ENCODE peak calls at places on chromosome 3, in five cellular contexts. M, D, Z, W and B are unnamed samples.

GRCh38 chr3:73546961-73547360 is 77.8 kb downstream of the PDZRN3 start:
- DNase-seq in M (peak; percentile 96), D (no peak), Z (no peak), W (no peak), B (no peak)

GRCh38 chr3:21515417-21515816 is 235.6 kb downstream of the ZNF385D start:
- DNase-seq in M (no peak), D (no peak), Z (no peak), W (no peak), B (no peak)

GRCh38 chr3:22836131-22836530 is 367.0 kb upstream of the UBE2E2 start:
- DNase-seq in M (no peak), D (no peak), Z (no peak), W (no peak), B (peak; percentile 81)

GRCh38 chr3:10284496-10284895 is 8.3 kb downstream of the GHRL start:
- DNase-seq in M (no peak), D (no peak), Z (no peak), W (no peak), B (no peak)

GRCh38 chr3:189349772-189350171 is 178.0 kb downstream of the TPRG1 start:
- DNase-seq in M (no peak), D (no peak), Z (no peak), W (no peak), B (no peak)

GRCh38 chr3:52351762-52352055 is 35.6 kb downstream of the DNAH1 start:
- DNase-seq in M (no peak), D (no peak), Z (no peak), W (no peak), B (no peak)

GRCh38 chr3:59797533-59797932 is 747.7 kb upstream of the CFAP20DC start:
- DNase-seq in M (no peak), D (no peak), Z (no peak), W (no peak), B (no peak)

GRCh38 chr3:150319900-150320299 is 88.2 kb upstream of the TSC22D2 start:
- DNase-seq in M (peak; percentile 96), D (no peak), Z (no peak), W (no peak), B (no peak)

GRCh38 chr3:194339356-194339755 is 11.8 kb downstream of the CPN2 start:
- DNase-seq in M (no peak), D (no peak), Z (no peak), W (no peak), B (no peak)

GRCh38 chr3:35648347-35648746 is 9.0 kb downstream of the ARPP21 start:
- DNase-seq in M (peak; percentile 1), D (no peak), Z (no peak), W (no peak), B (no peak)

GRCh38 chr3:13280122-13280790 is 139.9 kb downstream of the NUP210 start:
- DNase-seq in M (no peak), D (no peak), Z (no peak), W (no peak), B (no peak)

GRCh38 chr3:13282986-13283876 is 136.9 kb downstream of the NUP210 start:
- DNase-seq in M (no peak), D (no peak), Z (peak; percentile 25), W (no peak), B (no peak)

GRCh38 chr3:13282528-13282985 is 137.6 kb downstream of the NUP210 start:
- DNase-seq in M (no peak), D (no peak), Z (no peak), W (no peak), B (no peak)

GRCh38 chr3:13280856-13281656 is 139.1 kb downstream of the NUP210 start:
- DNase-seq in M (no peak), D (no peak), Z (no peak), W (no peak), B (no peak)

DNA sequence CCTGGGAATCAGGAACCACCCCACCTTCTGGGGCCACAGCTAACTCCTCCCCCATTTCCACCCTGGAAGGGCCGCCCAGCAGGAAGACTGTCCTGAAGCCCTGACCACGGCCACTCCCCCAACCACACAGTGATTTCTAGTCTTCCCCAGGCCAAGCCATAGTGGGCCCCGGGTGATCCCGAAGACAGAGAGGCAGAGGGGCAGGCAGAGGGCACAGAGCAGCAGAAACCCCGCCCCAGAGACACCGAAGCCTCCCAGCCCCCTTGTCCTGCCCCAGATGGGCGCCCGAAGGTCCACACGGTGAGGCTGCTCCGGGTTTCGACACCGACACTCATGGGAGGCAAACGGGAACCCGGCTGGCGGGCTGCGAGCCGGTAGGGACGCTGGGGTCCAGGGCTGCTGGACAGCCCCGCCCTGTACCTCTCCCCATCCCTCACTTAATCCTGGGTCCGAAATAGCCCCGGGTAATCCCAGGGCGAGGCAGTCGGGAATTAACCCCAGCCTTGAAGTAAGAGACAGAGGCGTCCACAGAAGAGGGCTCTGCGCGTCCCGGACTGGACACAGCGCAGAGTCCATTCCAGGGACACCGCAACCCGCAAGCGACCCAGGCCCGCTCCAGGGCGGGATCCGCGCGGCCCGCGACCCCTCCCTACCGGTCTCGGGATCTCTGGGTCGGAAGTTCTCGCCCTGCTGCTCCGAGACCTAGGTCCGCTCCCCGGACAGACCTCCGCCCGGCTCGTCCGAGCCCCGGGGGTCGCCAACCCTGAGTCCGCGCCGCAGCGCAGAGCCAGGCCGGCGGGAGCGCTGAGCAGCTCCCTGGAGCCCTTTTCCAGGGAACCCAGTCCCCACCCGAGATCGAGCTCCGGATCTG is 138.2 kb downstream of the NUP210 start:
- DNase-seq in M (no peak), D (peak; percentile 79), Z (peak; percentile 60), W (no peak), B (peak; percentile 49)
- H3K27me3 ChIP-seq in M (peaks cover 64% of the 10 kb centered on the region), D (peaks cover 9% of the 10 kb centered on the region), Z (no peaks in the 10 kb centered on the region), W (peaks cover 2% of the 10 kb centered on the region), B (peaks cover 6% of the 10 kb centered on the region)

DNA sequence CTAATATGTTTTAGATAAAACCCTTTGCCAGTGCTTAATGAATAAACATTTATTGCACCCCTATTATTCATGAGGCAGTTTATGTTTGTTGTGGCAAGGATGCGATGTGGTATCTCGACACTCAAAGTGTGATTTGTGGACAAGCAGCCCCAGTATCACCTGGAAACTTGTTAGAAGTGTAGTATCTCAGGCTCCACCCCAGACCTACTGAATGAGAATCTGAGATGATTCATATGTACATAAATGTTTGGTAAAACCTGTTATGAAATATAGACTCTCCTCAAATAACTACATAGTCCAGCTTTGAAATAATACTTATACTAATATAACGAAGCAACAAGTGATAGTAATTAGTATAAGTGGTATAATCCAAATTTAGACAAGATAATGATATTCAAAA is 914.8 kb downstream of the TUSC7 start:
- DNase-seq in M (no peak), D (no peak), Z (no peak), W (no peak), B (no peak)
- H3K4me1 ChIP-seq in M (peaks cover 10% of the 10 kb centered on the region), D (no peaks in the 10 kb centered on the region), Z (no peaks in the 10 kb centered on the region), W (peaks cover 2% of the 10 kb centered on the region), B (peaks cover 2% of the 10 kb centered on the region)

GRCh38 chr3:197949767-197950660 is at the start of gene RPL35A:
- DNase-seq in M (peak; percentile 93), D (peak; percentile 90), Z (peak; percentile 94), W (peak; percentile 86), B (peak; percentile 84)

GRCh38 chr3:197952440-197952839 is 2.5 kb downstream of the RPL35A start:
- DNase-seq in M (no peak), D (no peak), Z (no peak), W (no peak), B (no peak)

GRCh38 chr3:197951392-197951990 is 1.5 kb downstream of the RPL35A start:
- DNase-seq in M (no peak), D (no peak), Z (no peak), W (no peak), B (no peak)

GRCh38 chr3:197949191-197949766 is 711 bp upstream of the RPL35A start:
- DNase-seq in M (no peak), D (no peak), Z (no peak), W (no peak), B (no peak)

DNA sequence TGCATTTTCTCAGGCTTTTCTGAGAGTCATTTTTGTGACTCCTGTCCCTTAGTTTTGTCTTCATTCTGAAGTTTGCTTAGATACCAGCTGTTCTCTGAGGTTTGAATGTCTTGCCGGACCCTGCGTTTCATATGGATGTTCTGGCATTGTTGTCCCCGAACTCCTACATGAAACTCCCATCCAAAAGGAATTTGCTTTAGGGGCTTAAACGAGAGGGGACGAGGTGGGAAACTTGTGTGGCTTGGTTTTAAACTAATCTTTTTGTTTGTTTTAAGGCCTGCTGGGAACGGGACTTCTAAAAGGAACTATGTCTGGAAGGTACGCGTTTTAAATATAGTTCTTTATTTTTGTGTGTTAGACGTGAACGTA is 655 bp downstream of the RPL35A start:
- DNase-seq in M (no peak), D (no peak), Z (no peak), W (no peak), B (no peak)
- H3K36me3 ChIP-seq in M (peaks cover 34% of the 10 kb centered on the region), D (peaks cover 47% of the 10 kb centered on the region), Z (peaks cover 44% of the 10 kb centered on the region), W (no peaks in the 10 kb centered on the region), B (peaks cover 16% of the 10 kb centered on the region)

GRCh38 chr3:46615050-46615449 is 2.7 kb downstream of the FAM240A start:
- DNase-seq in M (no peak), D (no peak), Z (no peak), W (no peak), B (no peak)
- H3K27me3 ChIP-seq in M (peaks cover 36% of the 10 kb centered on the region), D (no peaks in the 10 kb centered on the region), Z (no peaks in the 10 kb centered on the region), W (no peaks in the 10 kb centered on the region), B (no peaks in the 10 kb centered on the region)

DNA sequence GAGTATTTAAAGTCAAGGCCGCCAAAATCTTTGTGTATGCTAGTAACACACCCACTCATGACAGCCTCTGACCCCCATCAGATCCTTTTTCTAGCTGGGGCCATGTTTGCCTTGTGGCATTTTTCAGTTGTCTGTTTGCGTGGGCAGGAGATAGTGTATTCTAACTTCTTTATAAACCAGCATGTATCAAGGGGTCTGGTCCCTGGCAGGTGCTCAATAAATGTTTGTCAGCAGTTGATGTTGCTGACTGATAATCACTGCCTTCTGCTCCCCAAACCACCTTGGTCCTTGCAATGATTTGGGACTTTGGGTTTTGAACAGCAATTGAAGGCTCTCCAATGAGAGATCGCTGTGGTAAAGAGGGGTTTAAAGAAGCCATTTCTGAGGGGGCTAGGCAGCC is 19.2 kb downstream of the RARB start:
- DNase-seq in M (no peak), D (no peak), Z (no peak), W (no peak), B (no peak)
- H3K4me1 ChIP-seq in M (no peaks in the 10 kb centered on the region), D (no peaks in the 10 kb centered on the region), Z (no peaks in the 10 kb centered on the region), W (no peaks in the 10 kb centered on the region), B (peaks cover 22% of the 10 kb centered on the region)

DNA sequence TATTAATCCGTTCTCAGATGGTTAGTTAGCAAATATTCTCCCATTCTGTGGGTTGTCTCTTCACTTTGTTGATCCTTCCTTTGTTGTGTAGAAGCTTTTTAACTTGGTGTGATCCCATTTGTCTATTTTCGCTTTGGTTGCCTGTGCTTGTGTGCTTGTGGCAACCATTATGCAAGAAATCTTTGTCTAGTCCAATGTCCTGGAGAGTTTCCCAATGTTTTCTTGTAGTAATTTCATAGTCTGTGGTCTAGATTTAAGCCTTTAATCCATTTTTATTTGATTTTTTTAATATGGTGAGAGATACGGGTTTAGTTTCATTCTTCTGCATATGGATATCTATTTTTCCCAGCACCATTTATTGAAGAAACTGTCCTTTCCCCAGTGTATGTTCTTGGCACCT is 59.8 kb downstream of the RASA2 start:
- DNase-seq in M (no peak), D (no peak), Z (no peak), W (no peak), B (no peak)
- H3K36me3 ChIP-seq in M (peaks cover 9% of the 10 kb centered on the region), D (no peaks in the 10 kb centered on the region), Z (peaks cover 5% of the 10 kb centered on the region), W (no peaks in the 10 kb centered on the region), B (peaks cover 5% of the 10 kb centered on the region)

DNA sequence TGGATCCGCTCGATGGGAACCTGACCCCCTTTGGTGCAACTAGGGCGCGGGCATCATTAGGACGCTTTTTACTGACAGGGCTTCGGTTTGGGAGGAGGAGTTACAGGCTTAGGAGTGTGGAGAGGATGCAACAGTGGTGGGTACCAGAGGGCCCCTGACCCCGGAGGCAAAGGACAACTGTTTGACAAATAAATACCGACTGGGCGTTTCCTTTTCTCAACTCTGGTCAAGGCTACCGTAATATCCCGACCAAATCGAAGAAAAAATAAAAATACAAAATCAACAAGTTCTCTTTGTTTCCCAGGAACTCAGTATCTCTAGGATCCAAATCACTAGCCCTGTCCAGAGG is 349 bp upstream of the DGKG start:
- DNase-seq in M (no peak), D (no peak), Z (no peak), W (no peak), B (no peak)
- H3K27me3 ChIP-seq in M (peaks cover 77% of the 10 kb centered on the region), D (no peaks in the 10 kb centered on the region), Z (no peaks in the 10 kb centered on the region), W (no peaks in the 10 kb centered on the region), B (no peaks in the 10 kb centered on the region)

GRCh38 chr3:187211532-187212274 is 14.4 kb downstream of the RTP1 start:
- DNase-seq in M (peak; percentile 38), D (peak; percentile 64), Z (no peak), W (no peak), B (no peak)
- H3K4me1 ChIP-seq in M (peaks cover 8% of the 10 kb centered on the region), D (no peaks in the 10 kb centered on the region), Z (no peaks in the 10 kb centered on the region), W (peaks cover 6% of the 10 kb centered on the region), B (peaks cover 1% of the 10 kb centered on the region)